ENCODE peak calls at places on chromosome 1, in eight cellular contexts. U is activated T-helper 1 cell treated with anti-CD3 and anti-CD28 coated beads, Interleukin-12 subunit alpha, Interleukin-12 subunit beta, Interleukin-2, Interleukin-4 antibody, amounts not matched to agents 30 ng/mL and 10 ng/mL and 1 ng/mL, durations not matched to agents 14 hours and 24 hours and 36 hours; I is AG08395; A is activated CD8-positive, alpha-beta memory T cell treated with anti-CD3 and anti-CD28 coated beads, Interleukin-2, amount 50 U/mL, for 4 hours; O is germinal center; L is NCI-H510A treated with DMSO at 0.1 percent for 48 hours; R is stimulated activated CD4-positive, alpha-beta T cell treated with anti-CD3 and anti-CD28 coated beads, Interleukin-1b, Interleukin-23, amount 100 ng/mL, for 48 hours; T is NB4. Y is an unnamed sample.

GRCh38 chr1:99808391-99809115 is 41.6 kb upstream of the AGL start:
- DNase-seq in T (peak), R (no peak), O (peak), L (peak), I (peak), U (peak), A (no peak), Y (peak)

GRCh38 chr1:72780212-72780611 is 497.9 kb upstream of the NEGR1 start:
- DNase-seq in U (no peak), T (no peak), O (no peak), L (no peak), I (no peak), R (no peak), A (no peak), Y (no peak)

GRCh38 chr1:208238710-208239517 is 5.3 kb downstream of the PLXNA2 start:
- DNase-seq in O (peak), R (no peak), T (peak), L (peak), A (no peak), I (peak), U (no peak), Y (peak)

GRCh38 chr1:115299266-115299665 is 38.8 kb downstream of the NGF start:
- DNase-seq in U (no peak), L (no peak), R (no peak), O (no peak), I (no peak), A (no peak), T (no peak), Y (no peak)

GRCh38 chr1:30950053-30950452 is 41.5 kb upstream of the SDC3 start:
- DNase-seq in A (no peak), R (no peak), U (no peak), I (no peak), L (no peak), T (no peak), O (no peak), Y (no peak)

GRCh38 chr1:47438321-47439150 is 692 bp downstream of the FOXD2 start:
- DNase-seq in A (peak), U (no peak), O (no peak), R (peak), L (no peak), I (no peak), T (peak), Y (no peak)

GRCh38 chr1:39317910-39318633 is 113.6 kb downstream of the MACF1 start:
- DNase-seq in U (no peak), T (no peak), A (no peak), O (no peak), L (no peak), R (no peak), I (no peak), Y (no peak)

GRCh38 chr1:232319106-232319505 is 310.8 kb downstream of the SIPA1L2 start:
- DNase-seq in U (no peak), R (no peak), A (no peak), T (no peak), L (peak), O (no peak), I (no peak), Y (peak)

GRCh38 chr1:181149326-181150000 is 61.0 kb downstream of the IER5 start:
- DNase-seq in R (peak), O (peak), I (no peak), L (no peak), T (peak), A (peak), U (peak), Y (peak)

GRCh38 chr1:163046071-163046470 is 23.1 kb upstream of the RGS4 start:
- DNase-seq in A (no peak), R (no peak), U (no peak), O (no peak), I (peak), T (no peak), L (no peak), Y (no peak)

GRCh38 chr1:199551967-199552565 is 475.4 kb upstream of the NR5A2 start:
- DNase-seq in L (peak), U (no peak), T (peak), I (peak), R (peak), O (peak), A (no peak), Y (peak)

GRCh38 chr1:33137800-33138199 is 44.0 kb downstream of the TRIM62 start:
- DNase-seq in R (no peak), U (no peak), T (no peak), L (no peak), O (peak), A (peak), I (no peak), Y (no peak)

GRCh38 chr1:179351281-179351680 is 14.5 kb upstream of the AXDND1 start:
- DNase-seq in L (no peak), I (no peak), A (no peak), T (no peak), R (no peak), U (no peak), O (no peak), Y (no peak)

GRCh38 chr1:226603976-226604845 is 55.6 kb downstream of the STUM start:
- DNase-seq in U (no peak), I (peak), O (no peak), A (no peak), T (no peak), L (no peak), R (no peak), Y (no peak)